ENCODE peak calls at places on chromosomes 6 and 20, in five cellular contexts. C is breast epithelium, Q is stomach, I is body of pancreas, W is thoracic aorta. G is an unnamed sample.

GRCh38 chr6:24205020-24205492 is 79.0 kb downstream of the NRSN1 start:
- DNase-seq in C (no peak), Q (no peak), I (peak; percentile 6), W (no peak), G (no peak)

GRCh38 chr6:50824505-50824904 is 5.8 kb downstream of the TFAP2B start:
- DNase-seq in C (no peak), Q (no peak), I (no peak), W (no peak), G (no peak)

GRCh38 chr20:19661717-19662637 is 96.1 kb upstream of the RIN2 start:
- DNase-seq in C (peak; percentile 56), Q (peak; percentile 71), I (peak; percentile 74), W (peak; percentile 19), G (peak; percentile 55)

GRCh38 chr6:122984393-122984792 is 11.6 kb upstream of the CLVS2 start:
- DNase-seq in C (no peak), Q (no peak), I (no peak), W (no peak), G (no peak)

GRCh38 chr6:130575971-130576370 is 210.2 kb downstream of the TMEM200A start:
- DNase-seq in C (no peak), Q (no peak), I (no peak), W (no peak), G (no peak)

GRCh38 chr6:92810913-92811312 is 608.4 kb downstream of the EPHA7 start:
- DNase-seq in C (no peak), Q (no peak), I (peak; percentile 27), W (no peak), G (no peak)

GRCh38 chr6:106051241-106051640 is 34.9 kb upstream of the PRDM1 start:
- DNase-seq in C (no peak), Q (no peak), I (no peak), W (no peak), G (no peak)

GRCh38 chr20:57514273-57514751 is 10.6 kb downstream of the CTCFL start:
- DNase-seq in C (peak; percentile 62), Q (peak; percentile 76), I (peak; percentile 82), W (no peak), G (peak; percentile 53)

GRCh38 chr20:32912688-32913087 is 54.0 kb downstream of the EFCAB8 start:
- DNase-seq in C (no peak), Q (no peak), I (no peak), W (no peak), G (no peak)

GRCh38 chr6:136113736-136114173 is 136.4 kb downstream of the MTFR2 start:
- DNase-seq in C (no peak), Q (no peak), I (peak; percentile 55), W (no peak), G (peak; percentile 38)

GRCh38 chr6:47203266-47203967 is 106.3 kb downstream of the TNFRSF21 start:
- DNase-seq in C (no peak), Q (no peak), I (peak; percentile 10), W (no peak), G (no peak)

GRCh38 chr6:170298688-170299087 is 7.8 kb upstream of the DLL1 start:
- DNase-seq in C (no peak), Q (no peak), I (no peak), W (no peak), G (no peak)

GRCh38 chr6:43172127-43173007 is 1.3 kb downstream of the SRF start:
- DNase-seq in C (peak; percentile 77), Q (peak; percentile 39), I (peak; percentile 52), W (no peak), G (peak; percentile 63)

GRCh38 chr6:42498473-42499128 is 46.9 kb upstream of the TRERF1 start:
- DNase-seq in C (no peak), Q (no peak), I (no peak), W (no peak), G (no peak)

GRCh38 chr6:22558288-22558882 is 11.0 kb upstream of the HDGFL1 start:
- DNase-seq in C (no peak), Q (no peak), I (no peak), W (no peak), G (no peak)

GRCh38 chr6:106257195-106257594 is 68.4 kb downstream of the ATG5 start:
- DNase-seq in C (no peak), Q (no peak), I (no peak), W (no peak), G (no peak)

GRCh38 chr6:17703256-17703694 is 3.5 kb downstream of the NUP153 start:
- DNase-seq in C (peak; percentile 29), Q (no peak), I (peak; percentile 51), W (peak; percentile 18), G (no peak)

GRCh38 chr20:24458441-24458840 is 11.0 kb upstream of the SYNDIG1 start:
- DNase-seq in C (no peak), Q (no peak), I (no peak), W (no peak), G (no peak)

GRCh38 chr6:163745566-163746400 is 331.3 kb downstream of the QKI start:
- DNase-seq in C (no peak), Q (no peak), I (peak; percentile 42), W (no peak), G (no peak)

GRCh38 chr6:18990313-18990978 is 603.3 kb downstream of the RNF144B start:
- DNase-seq in C (no peak), Q (peak; percentile 79), I (peak; percentile 64), W (no peak), G (peak; percentile 64)

GRCh38 chr20:44187054-44187762 is at the start of gene JPH2:
- DNase-seq in C (peak; percentile 92), Q (peak; percentile 39), I (peak; percentile 25), W (peak; percentile 51), G (no peak)

GRCh38 chr20:62195736-62196135 is 12.9 kb downstream of the MTG2 start:
- DNase-seq in C (no peak), Q (no peak), I (no peak), W (no peak), G (no peak)

GRCh38 chr20:40930561-40930960 is 98.1 kb upstream of the TOP1 start:
- DNase-seq in C (no peak), Q (no peak), I (no peak), W (no peak), G (no peak)

GRCh38 chr6:43766426-43766825 is 3.6 kb upstream of the VEGFA start:
- DNase-seq in C (no peak), Q (no peak), I (no peak), W (no peak), G (no peak)

GRCh38 chr6:116008470-116009229 is 52.0 kb downstream of the FRK start:
- DNase-seq in C (no peak), Q (no peak), I (no peak), W (peak; percentile 16), G (peak; percentile 23)

GRCh38 chr20:6007094-6007528 is 46.7 kb downstream of the LRRN4 start:
- DNase-seq in C (no peak), Q (no peak), I (no peak), W (no peak), G (no peak)

GRCh38 chr6:117270121-117270959 is 5.0 kb downstream of the VGLL2 start:
- DNase-seq in C (no peak), Q (no peak), I (no peak), W (no peak), G (peak; percentile 81)

GRCh38 chr6:143333081-143333480 is 117.4 kb downstream of the ADAT2 start:
- DNase-seq in C (no peak), Q (no peak), I (no peak), W (no peak), G (no peak)

GRCh38 chr6:139711714-139712585 is 337.5 kb upstream of the CITED2 start:
- DNase-seq in C (no peak), Q (no peak), I (no peak), W (no peak), G (no peak)

GRCh38 chr20:63132131-63132714 is 83.7 kb downstream of the YTHDF1 start:
- DNase-seq in C (no peak), Q (no peak), I (no peak), W (no peak), G (no peak)

GRCh38 chr20:14918981-14919380 is 581.6 kb upstream of the FLRT3 start:
- DNase-seq in C (no peak), Q (no peak), I (no peak), W (no peak), G (no peak)
- H3K4me3 ChIP-seq in C (no peak overlapping the region), Q (no peak overlapping the region), I (no peak overlapping the region), W (no peak overlapping the region), G (no peak overlapping the region)

GRCh38 chr6:30890646-30891449 is 6.5 kb downstream of the DDR1 start:
- DNase-seq in C (no peak), Q (no peak), I (no peak), W (no peak), G (no peak)

GRCh38 chr6:30891816-30892553 is 7.7 kb downstream of the DDR1 start:
- DNase-seq in C (no peak), Q (no peak), I (no peak), W (no peak), G (no peak)

GRCh38 chr6:30893001-30893591 is 8.8 kb downstream of the DDR1 start:
- DNase-seq in C (no peak), Q (no peak), I (no peak), W (no peak), G (no peak)

GRCh38 chr6:30889921-30890645 is 5.8 kb downstream of the DDR1 start:
- DNase-seq in C (peak; percentile 68), Q (no peak), I (no peak), W (no peak), G (no peak)

GRCh38 chr6:30891450-30891723 is 7.1 kb downstream of the DDR1 start:
- DNase-seq in C (no peak), Q (no peak), I (no peak), W (no peak), G (no peak)
- H3K27ac ChIP-seq in C (peak overlapping the region; percentile 69), Q (no peak overlapping the region), I (no peak overlapping the region), W (no peak overlapping the region), G (no peak overlapping the region)

GRCh38 chr6:11278207-11278559 is 45.7 kb upstream of the NEDD9 start:
- DNase-seq in C (no peak), Q (no peak), I (no peak), W (no peak), G (no peak)
- H3K4me3 ChIP-seq in C (no peak overlapping the region), Q (no peak overlapping the region), I (no peak overlapping the region), W (no peak overlapping the region), G (no peak overlapping the region)

GRCh38 chr6:131762984-131763383 is 44.8 kb upstream of the ENPP1 start:
- DNase-seq in C (no peak), Q (no peak), I (no peak), W (no peak), G (no peak)
- H3K27ac ChIP-seq in C (no peak overlapping the region), Q (no peak overlapping the region), I (no peak overlapping the region), W (no peak overlapping the region), G (no peak overlapping the region)

DNA sequence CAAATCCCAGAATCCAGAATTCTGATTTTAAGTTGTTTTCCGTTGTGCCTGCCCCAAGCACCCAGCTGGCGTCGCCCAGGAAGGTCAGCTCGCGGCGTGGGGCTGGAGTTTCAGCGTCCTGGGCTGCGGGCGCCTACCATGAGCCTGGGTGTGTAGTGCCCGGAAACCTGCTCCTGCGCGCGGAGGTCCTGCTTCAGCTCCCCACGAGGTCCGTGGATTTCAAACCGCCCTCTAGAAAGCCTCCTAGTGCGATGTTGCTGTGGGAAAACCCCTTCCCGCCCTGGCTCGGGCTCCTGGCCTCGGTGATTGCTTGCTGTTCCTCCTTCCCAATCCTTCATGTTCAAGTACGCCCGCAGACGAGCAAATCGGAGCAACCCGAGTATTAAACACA is 51.3 kb upstream of the NRN1 start:
- DNase-seq in C (no peak), Q (no peak), I (no peak), W (no peak), G (peak; percentile 72)
- H3K4me3 ChIP-seq in C (no peak overlapping the region), Q (no peak overlapping the region), I (no peak overlapping the region), W (no peak overlapping the region), G (no peak overlapping the region)

DNA sequence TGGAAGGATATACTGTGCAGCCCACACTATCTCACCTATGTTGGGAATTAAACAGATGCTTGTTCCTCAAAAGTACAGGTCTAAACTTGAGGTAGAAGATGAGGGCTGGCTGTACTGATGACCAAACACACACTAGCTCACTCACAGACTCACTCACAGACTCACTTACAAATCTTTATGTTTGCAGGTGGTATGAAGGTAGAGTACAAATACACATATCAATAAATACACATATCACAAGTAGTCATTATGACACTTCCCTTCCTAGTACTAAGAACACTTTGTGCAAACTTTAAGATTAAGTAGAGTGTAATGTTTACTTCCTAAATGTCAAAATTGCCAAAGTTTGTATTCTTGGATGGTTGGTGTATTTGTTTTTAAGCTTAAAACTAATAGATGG is 155.4 kb upstream of the KCNQ5 start:
- DNase-seq in C (no peak), Q (no peak), I (peak; percentile 3), W (no peak), G (no peak)
- H3K27ac ChIP-seq in C (no peak overlapping the region), Q (no peak overlapping the region), I (peak overlapping the region; percentile 44), W (no peak overlapping the region), G (no peak overlapping the region)

G was measured in left lung.